ENCODE peak calls at places on chromosomes 16 and 17, in six cellular contexts. One of them, this sample, is unnamed.

GRCh38 chr17:1919206-1919605 is 89.4 kb downstream of the RPA1 start:
- DNase-seq in tibial artery: no peak
- DNase-seq in neural progenitor cell: peak
- DNase-seq in GM12865: no peak
- DNase-seq in glutamatergic neuron: peak
- DNase-seq in pancreas: no peak
- DNase-seq in this sample: no peak

GRCh38 chr17:51828901-51829300 is 329.6 kb downstream of the CA10 start:
- DNase-seq in GM12865: no peak
- DNase-seq in neural progenitor cell: no peak
- DNase-seq in glutamatergic neuron: no peak
- DNase-seq in pancreas: no peak
- DNase-seq in tibial artery: no peak
- DNase-seq in this sample: no peak

GRCh38 chr17:81526662-81527571 is 1.3 kb upstream of the FSCN2 start:
- DNase-seq in pancreas: peak
- DNase-seq in tibial artery: no peak
- DNase-seq in GM12865: no peak
- DNase-seq in glutamatergic neuron: no peak
- DNase-seq in neural progenitor cell: no peak
- DNase-seq in this sample: no peak

GRCh38 chr16:50881953-50882352 is 140.1 kb downstream of the CYLD start:
- DNase-seq in neural progenitor cell: peak
- DNase-seq in GM12865: no peak
- DNase-seq in pancreas: no peak
- DNase-seq in glutamatergic neuron: no peak
- DNase-seq in tibial artery: no peak
- DNase-seq in this sample: no peak

GRCh38 chr16:23171234-23171948 is 11.2 kb upstream of the SCNN1G start:
- DNase-seq in tibial artery: no peak
- DNase-seq in neural progenitor cell: no peak
- DNase-seq in glutamatergic neuron: no peak
- DNase-seq in GM12865: no peak
- DNase-seq in pancreas: no peak
- DNase-seq in this sample: no peak

GRCh38 chr17:47165137-47165536 is 24.0 kb downstream of the CDC27 start:
- DNase-seq in GM12865: no peak
- DNase-seq in neural progenitor cell: no peak
- DNase-seq in glutamatergic neuron: no peak
- DNase-seq in pancreas: no peak
- DNase-seq in tibial artery: no peak
- DNase-seq in this sample: no peak

GRCh38 chr17:45579529-45580495 is 89.3 kb upstream of the PLEKHM1 start:
- DNase-seq in glutamatergic neuron: no peak
- DNase-seq in neural progenitor cell: peak
- DNase-seq in pancreas: no peak
- DNase-seq in tibial artery: no peak
- DNase-seq in GM12865: peak
- DNase-seq in this sample: no peak

GRCh38 chr17:82434216-82434565 is 15.8 kb upstream of the OGFOD3 start:
- DNase-seq in glutamatergic neuron: no peak
- DNase-seq in pancreas: peak
- DNase-seq in neural progenitor cell: no peak
- DNase-seq in tibial artery: no peak
- DNase-seq in GM12865: peak
- DNase-seq in this sample: no peak

GRCh38 chr16:85387171-85387507 is 226.0 kb upstream of the GSE1 start:
- DNase-seq in GM12865: no peak
- DNase-seq in neural progenitor cell: no peak
- DNase-seq in glutamatergic neuron: no peak
- DNase-seq in pancreas: peak
- DNase-seq in tibial artery: peak
- DNase-seq in this sample: no peak

GRCh38 chr17:8668181-8668740 is 37.7 kb upstream of the MYH10 start:
- DNase-seq in glutamatergic neuron: no peak
- DNase-seq in neural progenitor cell: no peak
- DNase-seq in pancreas: no peak
- DNase-seq in GM12865: no peak
- DNase-seq in tibial artery: no peak
- DNase-seq in this sample: no peak

GRCh38 chr17:46972346-46972745 is 6.7 kb downstream of the RPRML start:
- DNase-seq in neural progenitor cell: no peak
- DNase-seq in pancreas: peak
- DNase-seq in GM12865: no peak
- DNase-seq in glutamatergic neuron: no peak
- DNase-seq in tibial artery: no peak
- DNase-seq in this sample: no peak

GRCh38 chr16:24580665-24581064 is 41.3 kb downstream of the RBBP6 start:
- DNase-seq in glutamatergic neuron: no peak
- DNase-seq in neural progenitor cell: no peak
- DNase-seq in tibial artery: no peak
- DNase-seq in pancreas: no peak
- DNase-seq in GM12865: no peak
- DNase-seq in this sample: no peak
- TF ChIP-seq CTCF in glutamatergic neuron: no peak
- TF ChIP-seq CTCF in neural progenitor cell: peak
- TF ChIP-seq CTCF in tibial artery: peak
- TF ChIP-seq CTCF in pancreas: no peak
- TF ChIP-seq CTCF in GM12865: no peak
- TF ChIP-seq CTCF in this sample: no peak

DNA sequence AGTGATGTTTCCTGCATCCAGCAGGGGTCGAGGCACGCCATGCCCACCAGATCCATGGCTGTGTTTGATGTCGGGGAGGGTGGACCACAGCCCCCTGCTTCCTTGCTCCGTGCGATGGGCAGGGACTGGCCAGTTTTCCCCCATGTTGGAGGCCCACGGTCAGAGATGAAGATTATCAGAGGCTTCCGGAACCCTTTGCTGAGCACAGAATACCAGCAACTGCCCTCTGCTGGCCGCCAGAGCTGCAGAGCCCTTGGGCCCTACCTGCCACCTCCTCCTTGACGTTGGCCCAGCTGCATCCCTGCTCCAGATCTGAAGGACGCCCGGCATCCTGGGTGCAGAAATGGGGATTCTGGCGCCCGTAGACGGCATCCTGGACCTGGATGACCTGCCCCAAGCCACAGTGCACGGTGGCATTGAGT is 23.7 kb upstream of the BCO1 start:
- DNase-seq in GM12865: peak
- DNase-seq in tibial artery: no peak
- DNase-seq in glutamatergic neuron: peak
- DNase-seq in neural progenitor cell: peak
- DNase-seq in pancreas: no peak
- DNase-seq in this sample: peak
- TF ChIP-seq CTCF in GM12865: no peak
- TF ChIP-seq CTCF in tibial artery: no peak
- TF ChIP-seq CTCF in glutamatergic neuron: peak
- TF ChIP-seq CTCF in neural progenitor cell: peak
- TF ChIP-seq CTCF in pancreas: no peak
- TF ChIP-seq CTCF in this sample: peak

GRCh38 chr17:34357398-34357797 is 1.1 kb downstream of the CCL13 start:
- DNase-seq in GM12865: no peak
- DNase-seq in pancreas: no peak
- DNase-seq in tibial artery: no peak
- DNase-seq in neural progenitor cell: no peak
- DNase-seq in glutamatergic neuron: no peak
- DNase-seq in this sample: no peak
- TF ChIP-seq CTCF in GM12865: no peak
- TF ChIP-seq CTCF in pancreas: no peak
- TF ChIP-seq CTCF in tibial artery: no peak
- TF ChIP-seq CTCF in neural progenitor cell: no peak
- TF ChIP-seq CTCF in glutamatergic neuron: no peak
- TF ChIP-seq CTCF in this sample: no peak

GRCh38 chr17:62644487-62645173 is 17.2 kb downstream of the MRC2 start:
- DNase-seq in glutamatergic neuron: no peak
- DNase-seq in neural progenitor cell: peak
- DNase-seq in tibial artery: peak
- DNase-seq in pancreas: no peak
- DNase-seq in GM12865: no peak
- DNase-seq in this sample: no peak
- TF ChIP-seq CTCF in glutamatergic neuron: no peak
- TF ChIP-seq CTCF in neural progenitor cell: no peak
- TF ChIP-seq CTCF in tibial artery: no peak
- TF ChIP-seq CTCF in pancreas: no peak
- TF ChIP-seq CTCF in GM12865: no peak
- TF ChIP-seq CTCF in this sample: no peak

GRCh38 chr17:31374083-31374447 is 17.4 kb upstream of the RAB11FIP4 start:
- DNase-seq in neural progenitor cell: no peak
- DNase-seq in pancreas: no peak
- DNase-seq in GM12865: no peak
- DNase-seq in glutamatergic neuron: no peak
- DNase-seq in tibial artery: no peak
- DNase-seq in this sample: no peak

GRCh38 chr17:31369266-31369665 is 22.2 kb upstream of the RAB11FIP4 start:
- DNase-seq in tibial artery: no peak
- DNase-seq in GM12865: no peak
- DNase-seq in neural progenitor cell: no peak
- DNase-seq in pancreas: no peak
- DNase-seq in glutamatergic neuron: no peak
- DNase-seq in this sample: no peak

GRCh38 chr17:31374503-31374902 is 17.0 kb upstream of the RAB11FIP4 start:
- DNase-seq in neural progenitor cell: no peak
- DNase-seq in GM12865: peak
- DNase-seq in tibial artery: no peak
- DNase-seq in glutamatergic neuron: no peak
- DNase-seq in pancreas: no peak
- DNase-seq in this sample: no peak

GRCh38 chr17:31371511-31372097 is 19.9 kb upstream of the RAB11FIP4 start:
- DNase-seq in GM12865: peak
- DNase-seq in neural progenitor cell: no peak
- DNase-seq in glutamatergic neuron: no peak
- DNase-seq in tibial artery: no peak
- DNase-seq in pancreas: no peak
- DNase-seq in this sample: no peak

GRCh38 chr17:31373150-31374082 is 18.1 kb upstream of the RAB11FIP4 start:
- DNase-seq in pancreas: no peak
- DNase-seq in tibial artery: no peak
- DNase-seq in glutamatergic neuron: no peak
- DNase-seq in neural progenitor cell: peak
- DNase-seq in GM12865: peak
- DNase-seq in this sample: no peak
- TF ChIP-seq CTCF in pancreas: no peak
- TF ChIP-seq CTCF in tibial artery: peak
- TF ChIP-seq CTCF in glutamatergic neuron: peak
- TF ChIP-seq CTCF in neural progenitor cell: peak
- TF ChIP-seq CTCF in GM12865: peak
- TF ChIP-seq CTCF in this sample: no peak

GRCh38 chr16:56246051-56246817 is 54.9 kb downstream of the GNAO1 start:
- DNase-seq in GM12865: no peak
- DNase-seq in tibial artery: peak
- DNase-seq in neural progenitor cell: peak
- DNase-seq in glutamatergic neuron: no peak
- DNase-seq in pancreas: no peak
- DNase-seq in this sample: no peak
- TF ChIP-seq CTCF in GM12865: no peak
- TF ChIP-seq CTCF in tibial artery: no peak
- TF ChIP-seq CTCF in neural progenitor cell: no peak
- TF ChIP-seq CTCF in glutamatergic neuron: no peak
- TF ChIP-seq CTCF in pancreas: no peak
- TF ChIP-seq CTCF in this sample: no peak

GRCh38 chr16:30658731-30659506 is 688 bp downstream of the FBRS start:
- DNase-seq in glutamatergic neuron: peak
- DNase-seq in pancreas: peak
- DNase-seq in GM12865: peak
- DNase-seq in tibial artery: peak
- DNase-seq in neural progenitor cell: peak
- DNase-seq in this sample: peak
- TF ChIP-seq CTCF in glutamatergic neuron: no peak
- TF ChIP-seq CTCF in pancreas: no peak
- TF ChIP-seq CTCF in GM12865: peak
- TF ChIP-seq CTCF in tibial artery: peak
- TF ChIP-seq CTCF in neural progenitor cell: peak
- TF ChIP-seq CTCF in this sample: no peak

GRCh38 chr17:58308173-58308984 is 20.2 kb downstream of the TSPOAP1 start:
- DNase-seq in GM12865: no peak
- DNase-seq in pancreas: peak
- DNase-seq in neural progenitor cell: peak
- DNase-seq in glutamatergic neuron: peak
- DNase-seq in tibial artery: peak
- DNase-seq in this sample: peak
- TF ChIP-seq CTCF in GM12865: no peak
- TF ChIP-seq CTCF in pancreas: no peak
- TF ChIP-seq CTCF in neural progenitor cell: peak
- TF ChIP-seq CTCF in glutamatergic neuron: no peak
- TF ChIP-seq CTCF in tibial artery: no peak
- TF ChIP-seq CTCF in this sample: peak

DNA sequence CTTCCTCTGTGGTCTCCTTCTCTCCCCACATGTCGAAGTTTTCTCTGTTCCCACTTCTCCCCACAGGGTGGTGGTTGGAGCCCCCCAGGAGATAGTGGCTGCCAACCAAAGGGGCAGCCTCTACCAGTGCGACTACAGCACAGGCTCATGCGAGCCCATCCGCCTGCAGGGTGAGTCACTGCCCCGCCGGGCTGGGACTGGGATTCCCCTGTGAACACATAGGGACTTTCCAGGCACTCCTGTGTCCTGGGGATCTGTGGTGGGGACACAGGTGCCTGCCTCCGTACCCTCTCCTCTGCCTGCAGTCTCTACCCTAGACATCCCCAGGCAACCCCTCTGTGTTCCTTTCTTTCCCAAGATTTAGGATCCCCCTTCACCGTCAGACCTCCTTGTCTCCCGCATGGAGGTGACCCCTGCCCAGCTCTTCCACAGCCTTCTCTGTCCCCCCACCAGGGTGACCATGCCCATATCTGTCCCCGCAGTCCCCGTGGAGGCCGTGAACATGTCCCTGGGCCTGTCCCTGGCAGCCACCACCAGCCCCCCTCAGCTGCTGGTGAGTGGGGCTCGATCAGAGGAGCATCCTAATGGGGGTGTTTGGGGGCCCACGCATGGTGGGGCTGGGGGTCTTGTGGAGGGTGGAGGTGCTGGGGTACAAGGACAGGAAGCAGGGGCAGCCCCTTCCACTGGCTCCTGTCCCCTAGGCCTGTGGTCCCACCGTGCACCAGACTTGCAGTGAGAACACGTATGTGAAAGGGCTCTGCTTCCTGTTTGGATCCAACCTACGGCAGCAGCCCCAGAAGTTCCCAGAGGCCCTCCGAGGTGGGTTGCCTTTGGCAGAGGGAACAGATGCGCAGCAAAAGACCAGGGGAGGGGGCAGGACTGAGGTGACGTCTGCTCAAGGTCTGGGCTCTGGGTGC is 5.8 kb downstream of the ITGAM start:
- DNase-seq in tibial artery: no peak
- DNase-seq in glutamatergic neuron: no peak
- DNase-seq in pancreas: peak
- DNase-seq in neural progenitor cell: no peak
- DNase-seq in GM12865: peak
- DNase-seq in this sample: no peak
- TF ChIP-seq CTCF in tibial artery: no peak
- TF ChIP-seq CTCF in glutamatergic neuron: no peak
- TF ChIP-seq CTCF in pancreas: no peak
- TF ChIP-seq CTCF in neural progenitor cell: no peak
- TF ChIP-seq CTCF in GM12865: no peak
- TF ChIP-seq CTCF in this sample: no peak